ENCODE peak calls at places on chromosomes 16 and 17, in four cellular contexts. C is CD4-positive, alpha-beta T cell; U is IMR-90; E is GM12865. R is an unnamed sample.

GRCh38 chr16:24543949-24544348 is 4.6 kb downstream of the RBBP6 start:
- DNase-seq in U (no peak), C (no peak), E (no peak), R (no peak)

GRCh38 chr17:9148908-9149536 is 127.7 kb downstream of the NTN1 start:
- DNase-seq in U (no peak), C (no peak), E (no peak), R (no peak)

GRCh38 chr17:70767102-70767701 is 597.9 kb downstream of the KCNJ2 start:
- DNase-seq in C (no peak), U (peak; percentile 59), E (peak; percentile 32), R (peak; percentile 30)

GRCh38 chr16:66359012-66359411 is 7.5 kb upstream of the CDH5 start:
- DNase-seq in U (peak; percentile 19), E (no peak), C (no peak), R (no peak)

GRCh38 chr17:79988163-79988971 is 47.3 kb downstream of the TBC1D16 start:
- DNase-seq in C (no peak), U (peak; percentile 89), E (no peak), R (no peak)

GRCh38 chr17:37107406-37108083 is 158.8 kb downstream of the AATF start:
- DNase-seq in E (no peak), U (peak; percentile 41), C (no peak), R (no peak)

GRCh38 chr17:33602981-33603380 is 309.9 kb upstream of the ASIC2 start:
- DNase-seq in E (peak; percentile 17), C (no peak), U (no peak), R (peak; percentile 37)

GRCh38 chr17:34423978-34424813 is 61.2 kb upstream of the CCL1 start:
- DNase-seq in C (no peak), U (no peak), E (no peak), R (peak; percentile 9)

GRCh38 chr17:82350182-82351030 is 8.6 kb upstream of the TEX19 start:
- DNase-seq in U (no peak), C (peak; percentile 26), E (peak; percentile 79), R (no peak)

GRCh38 chr17:57407287-57408063 is 151.2 kb downstream of the MSI2 start:
- DNase-seq in E (no peak), U (no peak), C (no peak), R (peak; percentile 46)

GRCh38 chr17:80008383-80008840 is 27.3 kb downstream of the TBC1D16 start:
- DNase-seq in U (peak; percentile 48), E (peak; percentile 67), C (peak; percentile 69), R (peak; percentile 89)

GRCh38 chr17:66509913-66510312 is 207.5 kb downstream of the PRKCA start:
- DNase-seq in C (no peak), E (no peak), U (no peak), R (no peak)

GRCh38 chr16:29790949-29791844 is 646 bp downstream of the KIF22 start:
- DNase-seq in U (no peak), E (no peak), C (no peak), R (no peak)

GRCh38 chr17:235831-236640 is 54.6 kb upstream of the DOC2B start:
- DNase-seq in E (no peak), U (no peak), C (no peak), R (no peak)

DNA sequence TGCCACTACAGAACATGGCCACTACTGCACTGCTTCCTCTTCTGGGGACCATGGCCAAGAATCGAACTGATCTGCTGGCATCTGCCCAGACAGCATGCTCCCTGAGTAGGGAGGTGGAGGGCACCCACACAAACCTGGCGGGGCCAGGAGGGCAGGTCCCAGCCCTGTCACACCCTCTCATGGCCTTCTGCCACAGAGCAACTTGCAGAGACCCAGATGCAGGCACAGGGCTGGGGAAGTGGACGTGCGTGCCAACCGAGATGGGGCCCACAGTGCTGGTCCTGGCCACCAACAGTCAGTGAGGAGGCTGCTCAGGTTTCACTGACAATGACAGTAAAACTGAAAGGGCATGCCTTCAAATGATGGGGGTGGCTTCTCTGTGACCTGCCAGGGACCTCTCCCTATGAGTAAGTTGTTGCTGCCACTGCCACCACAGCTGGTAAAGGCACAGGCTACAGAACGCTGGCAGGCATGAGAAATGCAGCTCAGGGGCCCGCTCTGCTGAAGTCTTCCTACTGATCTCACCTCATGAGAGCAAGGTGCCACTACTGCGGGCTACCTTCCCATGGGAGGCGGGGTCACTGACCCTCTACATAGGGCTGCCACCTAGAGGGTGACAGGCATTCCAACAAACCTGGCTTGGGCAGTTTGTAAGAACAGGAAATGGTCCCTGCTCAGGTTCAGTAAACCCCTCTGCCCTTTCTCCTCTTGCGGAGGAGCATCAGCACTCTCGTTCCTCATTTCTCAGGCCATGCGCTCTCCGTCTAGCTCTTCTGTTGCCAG is 15.5 kb downstream of the HIC1 start:
- DNase-seq in U (no peak), C (no peak), E (peak; percentile 97), R (no peak)
- TF ChIP-seq CTCF in U (no peak), C (no peak), E (peak; percentile 10), R (no peak)

GRCh38 chr16:71440669-71441347 is 1.0 kb downstream of the TLE7 start:
- DNase-seq in U (no peak), C (no peak), E (no peak), R (no peak)

GRCh38 chr16:71439531-71439930 is 2.3 kb downstream of the TLE7 start:
- DNase-seq in U (no peak), E (no peak), C (no peak), R (no peak)

GRCh38 chr16:71442041-71442440 is at the start of gene TLE7:
- DNase-seq in U (no peak), C (no peak), E (no peak), R (no peak)

GRCh38 chr16:71443714-71444113 is 1.9 kb upstream of the TLE7 start:
- DNase-seq in C (no peak), U (no peak), E (no peak), R (no peak)

GRCh38 chr16:71441348-71441781 is 489 bp downstream of the TLE7 start:
- DNase-seq in C (peak; percentile 31), U (no peak), E (no peak), R (no peak)
- TF ChIP-seq CTCF in C (peak; percentile 60), U (peak; percentile 25), E (no peak), R (no peak)

GRCh38 chr17:72425796-72426173 is 305.0 kb downstream of the SOX9 start:
- DNase-seq in E (no peak), U (no peak), C (no peak), R (no peak)

GRCh38 chr17:72426321-72426720 is 305.5 kb downstream of the SOX9 start:
- DNase-seq in U (no peak), C (no peak), E (no peak), R (no peak)

GRCh38 chr17:72425133-72425795 is 304.4 kb downstream of the SOX9 start:
- DNase-seq in E (peak; percentile 73), C (no peak), U (no peak), R (no peak)

GRCh38 chr17:72427761-72428109 is 306.9 kb downstream of the SOX9 start:
- DNase-seq in C (no peak), E (no peak), U (no peak), R (no peak)

GRCh38 chr17:72426948-72427760 is 306.3 kb downstream of the SOX9 start:
- DNase-seq in U (no peak), C (no peak), E (no peak), R (no peak)
- TF ChIP-seq CTCF in U (no peak), C (no peak), E (no peak), R (no peak)

GRCh38 chr17:14372905-14373559 is 72.2 kb downstream of the HS3ST3B1 start:
- DNase-seq in E (no peak), U (no peak), C (no peak), R (peak; percentile 35)
- TF ChIP-seq CTCF in E (no peak), U (no peak), C (no peak), R (no peak)

DNA sequence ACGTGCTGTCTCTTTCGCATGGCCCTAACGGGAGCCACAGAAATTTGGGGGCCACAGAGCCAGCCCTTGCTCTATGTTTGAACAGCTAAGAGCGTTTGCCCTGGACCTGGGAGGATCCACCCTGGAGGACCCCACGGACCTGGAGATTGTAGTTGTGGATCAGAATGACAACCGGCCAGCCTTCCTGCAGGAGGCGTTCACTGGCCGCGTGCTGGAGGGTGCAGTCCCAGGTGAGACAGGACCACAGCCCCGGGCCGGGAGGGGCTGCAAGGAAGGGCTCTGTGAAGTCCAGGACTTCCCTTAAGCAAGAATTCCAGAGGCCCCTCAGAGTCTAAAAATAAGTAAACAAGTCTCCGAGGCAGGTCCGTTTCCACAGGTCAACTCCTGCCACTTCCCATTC is 11.9 kb downstream of the CDH15 start:
- DNase-seq in U (no peak), E (no peak), C (no peak), R (no peak)
- TF ChIP-seq CTCF in U (no peak), E (no peak), C (no peak), R (no peak)

GRCh38 chr17:2562162-2562858 is 31.1 kb upstream of the PAFAH1B1 start:
- DNase-seq in U (no peak), E (no peak), C (no peak), R (no peak)

GRCh38 chr17:2564876-2565275 is 28.6 kb upstream of the PAFAH1B1 start:
- DNase-seq in C (no peak), E (no peak), U (no peak), R (no peak)

GRCh38 chr17:2560658-2561057 is 32.8 kb upstream of the PAFAH1B1 start:
- DNase-seq in U (no peak), C (no peak), E (no peak), R (no peak)

GRCh38 chr17:2563543-2563942 is 29.9 kb upstream of the PAFAH1B1 start:
- DNase-seq in E (no peak), U (no peak), C (no peak), R (no peak)

DNA sequence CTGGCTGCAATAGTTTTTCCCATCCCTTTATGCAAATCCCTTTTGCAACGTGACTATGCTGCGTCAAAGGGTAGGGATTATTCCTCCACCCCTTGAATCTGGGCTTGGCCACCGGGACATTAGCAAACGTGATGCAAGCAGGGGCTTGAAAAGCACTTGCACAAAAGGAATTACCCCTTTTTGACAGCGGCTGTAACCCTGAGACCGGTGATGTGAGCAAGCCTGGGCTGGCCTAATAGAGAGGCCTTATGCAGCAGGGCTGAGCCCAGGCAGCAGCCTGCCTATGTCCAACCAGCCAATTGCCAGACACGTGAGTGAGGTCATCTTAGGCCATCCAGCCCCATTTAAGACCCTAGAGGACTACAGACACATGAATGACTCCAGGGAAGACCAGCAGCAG is 30.4 kb upstream of the PAFAH1B1 start:
- DNase-seq in U (no peak), C (no peak), E (peak; percentile 9), R (no peak)
- TF ChIP-seq CTCF in U (no peak), C (no peak), E (no peak), R (no peak)